ENCODE peak calls at places on chromosomes 11 and 22, in nine cellular contexts. Z, R, O, Q, G, J, H, L and X are unnamed samples.

GRCh38 chr22:49938565-49939136 is 20.2 kb downstream of the CRELD2 start:
- DNase-seq in Z (no peak), R (no peak), O (no peak), Q (no peak), G (no peak), J (no peak), H (no peak), L (no peak), X (no peak)

GRCh38 chr22:23233746-23234408 is 53.6 kb downstream of the BCR start:
- DNase-seq in Z (no peak), R (peak), O (peak), Q (no peak), G (no peak), J (no peak), H (peak), L (no peak), X (peak)

GRCh38 chr11:70107756-70108155 is 29.6 kb downstream of the ANO1 start:
- DNase-seq in Z (no peak), R (no peak), O (no peak), Q (no peak), G (no peak), J (no peak), H (no peak), L (no peak), X (no peak)

GRCh38 chr22:50030315-50031188 is 18.0 kb upstream of the IL17REL start:
- DNase-seq in Z (peak), R (peak), O (peak), Q (peak), G (peak), J (peak), H (peak), L (peak), X (peak)

GRCh38 chr11:36376315-36376887 is 80.3 kb downstream of the PRR5L start:
- DNase-seq in Z (peak), R (peak), O (peak), Q (no peak), G (no peak), J (no peak), H (no peak), L (peak), X (peak)

GRCh38 chr11:126518996-126519351 is 163.5 kb downstream of the ST3GAL4 start:
- DNase-seq in Z (no peak), R (no peak), O (no peak), Q (no peak), G (no peak), J (no peak), H (no peak), L (no peak), X (no peak)

GRCh38 chr11:706957-707816 is 1.2 kb downstream of the EPS8L2 start:
- DNase-seq in Z (peak), R (peak), O (no peak), Q (no peak), G (no peak), J (peak), H (no peak), L (no peak), X (no peak)

GRCh38 chr11:77249427-77249826 is 52.1 kb downstream of the GDPD4 start:
- DNase-seq in Z (no peak), R (peak), O (peak), Q (no peak), G (no peak), J (no peak), H (no peak), L (no peak), X (peak)

GRCh38 chr11:225734-226453 is 10.2 kb downstream of the SIRT3 start:
- DNase-seq in Z (no peak), R (no peak), O (peak), Q (no peak), G (no peak), J (no peak), H (no peak), L (no peak), X (peak)

GRCh38 chr11:47164321-47164720 is 12.4 kb downstream of the ARFGAP2 start:
- DNase-seq in Z (no peak), R (no peak), O (no peak), Q (no peak), G (no peak), J (no peak), H (no peak), L (no peak), X (no peak)

GRCh38 chr11:116217006-116217405 is 555.8 kb downstream of the BUD13 start:
- DNase-seq in Z (peak), R (peak), O (peak), Q (peak), G (peak), J (peak), H (peak), L (peak), X (no peak)

GRCh38 chr11:8381343-8381742 is 117.7 kb upstream of the LMO1 start:
- DNase-seq in Z (no peak), R (no peak), O (no peak), Q (no peak), G (no peak), J (no peak), H (no peak), L (no peak), X (no peak)

GRCh38 chr11:96067160-96067559 is 143.3 kb upstream of the MTMR2 start:
- DNase-seq in Z (no peak), R (no peak), O (no peak), Q (no peak), G (no peak), J (no peak), H (no peak), L (no peak), X (no peak)

GRCh38 chr22:41242396-41243117 is 1.8 kb upstream of the CHADL start:
- DNase-seq in Z (no peak), R (no peak), O (no peak), Q (no peak), G (no peak), J (no peak), H (no peak), L (no peak), X (no peak)